ENCODE peak calls at places on chromosomes 13 and 19, in five cellular contexts. J is cardiac muscle cell; H is EH; Q is activated CD4-positive, alpha-beta T cell treated with anti-CD3 and anti-CD28 coated beads, Interleukin-2, amount 10 ng/mL, durations not matched to agents 7 days and 5 days; F is NCI-H82. I is an unnamed sample.

GRCh38 chr13:95641291-95641811 is 3.2 kb downstream of the DZIP1 start:
- DNase-seq in J (no peak), H (peak; percentile 49), Q (no peak), F (peak; percentile 68), I (no peak)

GRCh38 chr13:89740994-89741678 is 1606.4 kb upstream of the MIR17HG start:
- DNase-seq in J (no peak), H (no peak), Q (no peak), F (no peak), I (no peak)

GRCh38 chr13:25846227-25846984 is 205.4 kb downstream of the SHISA2 start:
- DNase-seq in J (no peak), H (no peak), Q (no peak), F (no peak), I (no peak)

GRCh38 chr13:66216723-66217122 is 1013.4 kb downstream of the PCDH9 start:
- DNase-seq in J (no peak), H (no peak), Q (no peak), F (no peak), I (no peak)

GRCh38 chr19:47729799-47730520 is 15.4 kb upstream of the NOP53 start:
- DNase-seq in J (peak; percentile 75), H (no peak), Q (peak; percentile 54), F (peak; percentile 87), I (peak; percentile 50)

GRCh38 chr13:98033277-98034247 is 80.1 kb downstream of the IPO5 start:
- DNase-seq in J (peak; percentile 48), H (peak; percentile 79), Q (no peak), F (peak; percentile 76), I (peak; percentile 48)

GRCh38 chr13:96285729-96286128 is 195.8 kb downstream of the HS6ST3 start:
- DNase-seq in J (no peak), H (no peak), Q (no peak), F (no peak), I (no peak)

GRCh38 chr13:112689498-112690241 is at the start of gene ATP11A:
- DNase-seq in J (peak; percentile 96), H (peak; percentile 93), Q (peak; percentile 84), F (peak; percentile 60), I (peak; percentile 75)

GRCh38 chr13:104408733-104409132 is 1342.5 kb upstream of the SLC10A2 start:
- DNase-seq in J (no peak), H (no peak), Q (no peak), F (no peak), I (no peak)